ENCODE peak calls at places on chromosome 2, in eight cellular contexts. One of them, this sample, is unnamed.

GRCh38 chr2:8885449-8886196 is 48.2 kb upstream of the KIDINS220 start:
- DNase-seq in adrenal gland: no peak
- DNase-seq in right lobe of liver: no peak
- DNase-seq in CD4-positive, alpha-beta T cell: no peak
- DNase-seq in uterus: no peak
- DNase-seq in A549: no peak
- DNase-seq in fibroblast of lung: no peak
- DNase-seq in CD4-positive, alpha-beta memory T cell: no peak
- DNase-seq in this sample: no peak

GRCh38 chr2:133837441-133838090 is 269.3 kb upstream of the NCKAP5 start:
- DNase-seq in adrenal gland: no peak
- DNase-seq in A549: no peak
- DNase-seq in uterus: no peak
- DNase-seq in CD4-positive, alpha-beta memory T cell: no peak
- DNase-seq in CD4-positive, alpha-beta T cell: no peak
- DNase-seq in right lobe of liver: no peak
- DNase-seq in fibroblast of lung: peak; percentile 29
- DNase-seq in this sample: no peak

GRCh38 chr2:198901894-198902293 is 555.8 kb downstream of the SATB2 start:
- DNase-seq in CD4-positive, alpha-beta T cell: no peak
- DNase-seq in fibroblast of lung: no peak
- DNase-seq in A549: no peak
- DNase-seq in adrenal gland: no peak
- DNase-seq in uterus: no peak
- DNase-seq in right lobe of liver: no peak
- DNase-seq in CD4-positive, alpha-beta memory T cell: no peak
- DNase-seq in this sample: no peak

GRCh38 chr2:26355038-26355995 is 8.7 kb upstream of the ADGRF3 start:
- DNase-seq in fibroblast of lung: peak; percentile 94
- DNase-seq in CD4-positive, alpha-beta memory T cell: no peak
- DNase-seq in CD4-positive, alpha-beta T cell: no peak
- DNase-seq in right lobe of liver: no peak
- DNase-seq in adrenal gland: no peak
- DNase-seq in uterus: no peak
- DNase-seq in A549: peak; percentile 75
- DNase-seq in this sample: no peak

GRCh38 chr2:180690611-180691010 is 289.8 kb upstream of the UBE2E3 start:
- DNase-seq in CD4-positive, alpha-beta memory T cell: no peak
- DNase-seq in CD4-positive, alpha-beta T cell: no peak
- DNase-seq in right lobe of liver: no peak
- DNase-seq in fibroblast of lung: peak; percentile 28
- DNase-seq in adrenal gland: no peak
- DNase-seq in uterus: no peak
- DNase-seq in A549: no peak
- DNase-seq in this sample: no peak

GRCh38 chr2:88011011-88011410 is 5.3 kb downstream of the RNU2-63P start:
- DNase-seq in CD4-positive, alpha-beta memory T cell: no peak
- DNase-seq in adrenal gland: no peak
- DNase-seq in CD4-positive, alpha-beta T cell: no peak
- DNase-seq in A549: no peak
- DNase-seq in right lobe of liver: no peak
- DNase-seq in uterus: no peak
- DNase-seq in fibroblast of lung: no peak
- DNase-seq in this sample: no peak

GRCh38 chr2:208407667-208408066 is 1.1 kb downstream of the PTH2R start:
- DNase-seq in right lobe of liver: no peak
- DNase-seq in A549: peak; percentile 14
- DNase-seq in CD4-positive, alpha-beta T cell: no peak
- DNase-seq in fibroblast of lung: peak; percentile 13
- DNase-seq in adrenal gland: no peak
- DNase-seq in uterus: no peak
- DNase-seq in CD4-positive, alpha-beta memory T cell: no peak
- DNase-seq in this sample: no peak

GRCh38 chr2:207337234-207338219 is 171.8 kb upstream of the KLF7 start:
- DNase-seq in adrenal gland: no peak
- DNase-seq in right lobe of liver: no peak
- DNase-seq in A549: peak; percentile 18
- DNase-seq in uterus: no peak
- DNase-seq in CD4-positive, alpha-beta T cell: no peak
- DNase-seq in fibroblast of lung: peak; percentile 34
- DNase-seq in CD4-positive, alpha-beta memory T cell: no peak
- DNase-seq in this sample: no peak

GRCh38 chr2:17813742-17814458 is 2.4 kb upstream of the MSGN1 start:
- DNase-seq in right lobe of liver: no peak
- DNase-seq in uterus: peak; percentile 18
- DNase-seq in adrenal gland: no peak
- DNase-seq in CD4-positive, alpha-beta memory T cell: no peak
- DNase-seq in fibroblast of lung: no peak
- DNase-seq in A549: no peak
- DNase-seq in CD4-positive, alpha-beta T cell: no peak
- DNase-seq in this sample: no peak

GRCh38 chr2:199979841-199980628 is 24.7 kb downstream of the MAIP1 start:
- DNase-seq in right lobe of liver: peak; percentile 80
- DNase-seq in CD4-positive, alpha-beta memory T cell: peak; percentile 71
- DNase-seq in CD4-positive, alpha-beta T cell: peak; percentile 71
- DNase-seq in adrenal gland: peak; percentile 97
- DNase-seq in fibroblast of lung: peak; percentile 91
- DNase-seq in uterus: peak; percentile 78
- DNase-seq in A549: peak; percentile 41
- DNase-seq in this sample: peak; percentile 89

GRCh38 chr2:17164550-17164949 is 353.7 kb downstream of the RAD51AP2 start:
- DNase-seq in fibroblast of lung: no peak
- DNase-seq in CD4-positive, alpha-beta memory T cell: no peak
- DNase-seq in uterus: no peak
- DNase-seq in A549: no peak
- DNase-seq in adrenal gland: no peak
- DNase-seq in right lobe of liver: no peak
- DNase-seq in CD4-positive, alpha-beta T cell: no peak
- DNase-seq in this sample: no peak

GRCh38 chr2:131431336-131431735 is 44.6 kb upstream of the TUBA3D start:
- DNase-seq in CD4-positive, alpha-beta T cell: no peak
- DNase-seq in A549: no peak
- DNase-seq in adrenal gland: no peak
- DNase-seq in right lobe of liver: no peak
- DNase-seq in uterus: no peak
- DNase-seq in CD4-positive, alpha-beta memory T cell: no peak
- DNase-seq in fibroblast of lung: peak; percentile 75
- DNase-seq in this sample: no peak

GRCh38 chr2:71129114-71129890 is 727 bp downstream of the MCEE start:
- DNase-seq in A549: peak; percentile 32
- DNase-seq in CD4-positive, alpha-beta memory T cell: no peak
- DNase-seq in uterus: no peak
- DNase-seq in CD4-positive, alpha-beta T cell: no peak
- DNase-seq in adrenal gland: no peak
- DNase-seq in right lobe of liver: no peak
- DNase-seq in fibroblast of lung: no peak
- DNase-seq in this sample: no peak

GRCh38 chr2:100800910-100801309 is 19.0 kb upstream of the NPAS2 start:
- DNase-seq in uterus: no peak
- DNase-seq in CD4-positive, alpha-beta T cell: no peak
- DNase-seq in CD4-positive, alpha-beta memory T cell: no peak
- DNase-seq in adrenal gland: no peak
- DNase-seq in fibroblast of lung: peak; percentile 38
- DNase-seq in A549: no peak
- DNase-seq in right lobe of liver: no peak
- DNase-seq in this sample: no peak

GRCh38 chr2:8312221-8312620 is 369.6 kb upstream of the ID2 start:
- DNase-seq in CD4-positive, alpha-beta memory T cell: no peak
- DNase-seq in fibroblast of lung: no peak
- DNase-seq in uterus: no peak
- DNase-seq in adrenal gland: no peak
- DNase-seq in CD4-positive, alpha-beta T cell: no peak
- DNase-seq in right lobe of liver: no peak
- DNase-seq in A549: no peak
- DNase-seq in this sample: no peak

GRCh38 chr2:42183775-42184174 is 14.6 kb downstream of the EML4 start:
- DNase-seq in fibroblast of lung: no peak
- DNase-seq in A549: no peak
- DNase-seq in uterus: no peak
- DNase-seq in adrenal gland: no peak
- DNase-seq in CD4-positive, alpha-beta memory T cell: no peak
- DNase-seq in CD4-positive, alpha-beta T cell: no peak
- DNase-seq in right lobe of liver: no peak
- DNase-seq in this sample: no peak

GRCh38 chr2:127645395-127646291 is at the start of gene GPR17:
- DNase-seq in right lobe of liver: peak; percentile 45
- DNase-seq in A549: no peak
- DNase-seq in fibroblast of lung: no peak
- DNase-seq in CD4-positive, alpha-beta memory T cell: no peak
- DNase-seq in CD4-positive, alpha-beta T cell: no peak
- DNase-seq in adrenal gland: no peak
- DNase-seq in uterus: no peak
- DNase-seq in this sample: no peak

GRCh38 chr2:56191617-56192016 is 7.8 kb downstream of the CCDC85A start:
- DNase-seq in fibroblast of lung: no peak
- DNase-seq in right lobe of liver: no peak
- DNase-seq in CD4-positive, alpha-beta memory T cell: no peak
- DNase-seq in CD4-positive, alpha-beta T cell: no peak
- DNase-seq in A549: peak; percentile 58
- DNase-seq in adrenal gland: no peak
- DNase-seq in uterus: no peak
- DNase-seq in this sample: no peak

GRCh38 chr2:183124222-183124956 is at the start of gene NUP35:
- DNase-seq in A549: peak; percentile 56
- DNase-seq in adrenal gland: peak; percentile 97
- DNase-seq in CD4-positive, alpha-beta memory T cell: peak; percentile 85
- DNase-seq in fibroblast of lung: peak; percentile 93
- DNase-seq in uterus: peak; percentile 91
- DNase-seq in CD4-positive, alpha-beta T cell: peak; percentile 79
- DNase-seq in right lobe of liver: peak; percentile 85
- DNase-seq in this sample: peak; percentile 90

GRCh38 chr2:63300835-63301234 is 250.2 kb downstream of the OTX1 start:
- DNase-seq in adrenal gland: no peak
- DNase-seq in CD4-positive, alpha-beta memory T cell: no peak
- DNase-seq in uterus: no peak
- DNase-seq in fibroblast of lung: no peak
- DNase-seq in A549: no peak
- DNase-seq in CD4-positive, alpha-beta T cell: no peak
- DNase-seq in right lobe of liver: no peak
- DNase-seq in this sample: no peak

GRCh38 chr2:63301481-63301880 is 250.9 kb downstream of the OTX1 start:
- DNase-seq in A549: no peak
- DNase-seq in adrenal gland: no peak
- DNase-seq in right lobe of liver: no peak
- DNase-seq in CD4-positive, alpha-beta T cell: no peak
- DNase-seq in fibroblast of lung: no peak
- DNase-seq in CD4-positive, alpha-beta memory T cell: no peak
- DNase-seq in uterus: no peak
- DNase-seq in this sample: no peak
- H3K27ac ChIP-seq in A549: no peak overlapping the region
- H3K27ac ChIP-seq in adrenal gland: no peak overlapping the region
- H3K27ac ChIP-seq in right lobe of liver: no peak overlapping the region
- H3K27ac ChIP-seq in CD4-positive, alpha-beta T cell: no peak overlapping the region
- H3K27ac ChIP-seq in fibroblast of lung: no peak overlapping the region
- H3K27ac ChIP-seq in CD4-positive, alpha-beta memory T cell: no peak overlapping the region
- H3K27ac ChIP-seq in uterus: no peak overlapping the region
- H3K27ac ChIP-seq in this sample: no peak overlapping the region

GRCh38 chr2:232562515-232563151 is 12.1 kb downstream of the EIF4E2 start:
- DNase-seq in A549: no peak
- DNase-seq in right lobe of liver: no peak
- DNase-seq in uterus: no peak
- DNase-seq in CD4-positive, alpha-beta memory T cell: no peak
- DNase-seq in adrenal gland: no peak
- DNase-seq in fibroblast of lung: no peak
- DNase-seq in CD4-positive, alpha-beta T cell: no peak
- DNase-seq in this sample: no peak

GRCh38 chr2:232573042-232573441 is 22.6 kb downstream of the EIF4E2 start:
- DNase-seq in adrenal gland: no peak
- DNase-seq in CD4-positive, alpha-beta memory T cell: no peak
- DNase-seq in fibroblast of lung: no peak
- DNase-seq in A549: no peak
- DNase-seq in uterus: no peak
- DNase-seq in CD4-positive, alpha-beta T cell: no peak
- DNase-seq in right lobe of liver: no peak
- DNase-seq in this sample: no peak

GRCh38 chr2:232571026-232571474 is 20.6 kb downstream of the EIF4E2 start:
- DNase-seq in right lobe of liver: no peak
- DNase-seq in fibroblast of lung: no peak
- DNase-seq in A549: no peak
- DNase-seq in uterus: no peak
- DNase-seq in CD4-positive, alpha-beta memory T cell: no peak
- DNase-seq in CD4-positive, alpha-beta T cell: no peak
- DNase-seq in adrenal gland: no peak
- DNase-seq in this sample: no peak

GRCh38 chr2:232563580-232563979 is 13.1 kb downstream of the EIF4E2 start:
- DNase-seq in fibroblast of lung: no peak
- DNase-seq in CD4-positive, alpha-beta memory T cell: no peak
- DNase-seq in adrenal gland: no peak
- DNase-seq in uterus: no peak
- DNase-seq in right lobe of liver: no peak
- DNase-seq in CD4-positive, alpha-beta T cell: no peak
- DNase-seq in A549: no peak
- DNase-seq in this sample: no peak

GRCh38 chr2:232568161-232568560 is 17.7 kb downstream of the EIF4E2 start:
- DNase-seq in uterus: no peak
- DNase-seq in CD4-positive, alpha-beta T cell: no peak
- DNase-seq in adrenal gland: no peak
- DNase-seq in fibroblast of lung: peak; percentile 84
- DNase-seq in right lobe of liver: no peak
- DNase-seq in CD4-positive, alpha-beta memory T cell: no peak
- DNase-seq in A549: peak; percentile 19
- DNase-seq in this sample: no peak
- H3K27ac ChIP-seq in uterus: no peak overlapping the region
- H3K27ac ChIP-seq in CD4-positive, alpha-beta T cell: no peak overlapping the region
- H3K27ac ChIP-seq in adrenal gland: no peak overlapping the region
- H3K27ac ChIP-seq in fibroblast of lung: peak overlapping the region; percentile 64
- H3K27ac ChIP-seq in right lobe of liver: no peak overlapping the region
- H3K27ac ChIP-seq in CD4-positive, alpha-beta memory T cell: no peak overlapping the region
- H3K27ac ChIP-seq in A549: no peak overlapping the region
- H3K27ac ChIP-seq in this sample: no peak overlapping the region

GRCh38 chr2:54114936-54115283 is 505 bp upstream of the ACYP2 start:
- DNase-seq in adrenal gland: no peak
- DNase-seq in uterus: no peak
- DNase-seq in right lobe of liver: no peak
- DNase-seq in fibroblast of lung: no peak
- DNase-seq in CD4-positive, alpha-beta memory T cell: no peak
- DNase-seq in CD4-positive, alpha-beta T cell: no peak
- DNase-seq in A549: no peak
- DNase-seq in this sample: no peak
- H3K27ac ChIP-seq in adrenal gland: peak overlapping the region; percentile 100
- H3K27ac ChIP-seq in uterus: peak overlapping the region; percentile 99
- H3K27ac ChIP-seq in right lobe of liver: peak overlapping the region; percentile 99
- H3K27ac ChIP-seq in fibroblast of lung: peak overlapping the region; percentile 100
- H3K27ac ChIP-seq in CD4-positive, alpha-beta memory T cell: peak overlapping the region; percentile 93
- H3K27ac ChIP-seq in CD4-positive, alpha-beta T cell: peak overlapping the region; percentile 96
- H3K27ac ChIP-seq in A549: peak overlapping the region; percentile 96
- H3K27ac ChIP-seq in this sample: peak overlapping the region; percentile 98

DNA sequence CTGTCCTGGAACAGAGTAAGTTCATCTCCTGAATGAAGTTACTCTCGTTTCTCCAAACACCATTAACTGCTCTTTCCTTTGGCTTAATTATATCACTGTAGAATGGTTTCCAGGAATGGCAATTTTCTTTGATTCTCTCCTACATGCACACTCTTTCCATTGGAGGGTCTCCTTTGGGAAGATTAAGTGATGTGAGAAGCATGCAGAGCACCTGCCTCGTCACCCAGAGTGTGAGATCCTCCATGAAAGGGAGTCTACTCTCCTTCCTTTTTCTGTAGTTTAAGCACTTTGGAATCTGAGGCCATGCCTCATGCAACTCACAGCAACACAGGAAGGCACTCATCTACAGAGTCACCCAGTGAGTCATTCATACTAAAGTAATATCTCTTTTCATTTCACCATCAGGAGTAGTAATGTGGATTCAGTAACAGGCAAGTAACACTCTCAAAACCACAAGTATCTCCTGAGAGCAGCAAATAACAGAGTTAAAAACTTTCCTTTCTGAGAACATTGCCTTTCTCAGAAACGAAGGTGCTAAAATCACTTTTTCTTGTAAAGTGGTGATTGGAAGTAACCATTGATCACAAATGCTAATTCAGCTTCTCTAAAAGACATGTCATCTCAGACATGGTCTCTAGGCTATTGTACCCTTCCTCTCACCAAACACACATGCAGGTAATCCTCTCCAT is 52.8 kb upstream of the IL1RL1 start:
- DNase-seq in fibroblast of lung: peak; percentile 97
- DNase-seq in CD4-positive, alpha-beta T cell: no peak
- DNase-seq in uterus: no peak
- DNase-seq in CD4-positive, alpha-beta memory T cell: no peak
- DNase-seq in right lobe of liver: no peak
- DNase-seq in A549: peak; percentile 21
- DNase-seq in adrenal gland: no peak
- DNase-seq in this sample: no peak
- H3K27ac ChIP-seq in fibroblast of lung: no peak overlapping the region
- H3K27ac ChIP-seq in CD4-positive, alpha-beta T cell: no peak overlapping the region
- H3K27ac ChIP-seq in uterus: no peak overlapping the region
- H3K27ac ChIP-seq in CD4-positive, alpha-beta memory T cell: no peak overlapping the region
- H3K27ac ChIP-seq in right lobe of liver: no peak overlapping the region
- H3K27ac ChIP-seq in A549: peak overlapping the region; percentile 52
- H3K27ac ChIP-seq in adrenal gland: no peak overlapping the region
- H3K27ac ChIP-seq in this sample: no peak overlapping the region